ENCODE peak calls at places on chromosomes 2 and 18, in four cellular contexts. F, S, J and E are unnamed samples.

GRCh38 chr2:165079432-165079831 is 124.1 kb upstream of the SLC38A11 start:
- DNase-seq in F (no peak), S (no peak), J (no peak), E (no peak)

GRCh38 chr2:207887570-207887969 is 117.9 kb upstream of the FZD5 start:
- DNase-seq in F (no peak), S (no peak), J (no peak), E (no peak)

GRCh38 chr2:149645391-149645790 is 57.8 kb upstream of the MMADHC start:
- DNase-seq in F (no peak), S (no peak), J (peak), E (no peak)

GRCh38 chr2:9203876-9204275 is 2.7 kb upstream of the ASAP2 start:
- DNase-seq in F (no peak), S (no peak), J (no peak), E (no peak)

GRCh38 chr2:95074663-95075439 is 46.8 kb downstream of the MRPS5 start:
- DNase-seq in F (no peak), S (no peak), J (no peak), E (no peak)

GRCh38 chr2:138275292-138275690 is 226.3 kb upstream of the SPOPL start:
- DNase-seq in F (no peak), S (no peak), J (no peak), E (no peak)

GRCh38 chr2:179460530-179460929 is 195.9 kb upstream of the SESTD1 start:
- DNase-seq in F (no peak), S (no peak), J (peak), E (no peak)

GRCh38 chr18:37582306-37582705 is 16.7 kb upstream of the CELF4 start:
- DNase-seq in F (no peak), S (no peak), J (no peak), E (no peak)

GRCh38 chr2:46650556-46651001 is 171.2 kb downstream of the TMEM247 start:
- DNase-seq in F (peak), S (peak), J (peak), E (peak)

GRCh38 chr2:47253440-47253839 is 98.3 kb upstream of the STPG4 start:
- DNase-seq in F (no peak), S (no peak), J (no peak), E (no peak)

GRCh38 chr18:39602112-39602511 is 2036.5 kb upstream of the CELF4 start:
- DNase-seq in F (no peak), S (no peak), J (no peak), E (no peak)

GRCh38 chr2:120654383-120655134 is 81.1 kb upstream of the GLI2 start:
- DNase-seq in F (peak), S (no peak), J (no peak), E (no peak)

GRCh38 chr2:217802876-217803638 is 199.7 kb downstream of the TNS1 start:
- DNase-seq in F (no peak), S (no peak), J (no peak), E (no peak)

GRCh38 chr2:235511187-235511661 is 17.4 kb downstream of the AGAP1 start:
- DNase-seq in F (peak), S (no peak), J (peak), E (peak)

GRCh38 chr2:233266481-233266880 is 15.0 kb downstream of the ATG16L1 start:
- DNase-seq in F (no peak), S (no peak), J (no peak), E (no peak)

GRCh38 chr18:75083131-75083530 is 125.8 kb downstream of the PTGR3 start:
- DNase-seq in F (no peak), S (no peak), J (no peak), E (no peak)

GRCh38 chr18:37539236-37539635 is 26.4 kb downstream of the CELF4 start:
- DNase-seq in F (no peak), S (no peak), J (no peak), E (no peak)

GRCh38 chr18:61589053-61589723 is 256.0 kb downstream of the CDH20 start:
- DNase-seq in F (no peak), S (no peak), J (no peak), E (no peak)

GRCh38 chr2:60565472-60565871 is 12.0 kb upstream of the BCL11A start:
- DNase-seq in F (no peak), S (no peak), J (peak), E (peak)

GRCh38 chr18:24408496-24408895 is 10.9 kb upstream of the OSBPL1A start:
- DNase-seq in F (no peak), S (no peak), J (no peak), E (no peak)